ENCODE peak calls at places on chromosomes 5 and 9, in eight cellular contexts. M is AG09309; G is astrocyte of the spinal cord; P is CD8-positive, alpha-beta T cell; U is cardiac muscle cell; L is RWPE2; O is H9; R is tibial artery. J is an unnamed sample.

GRCh38 chr5:141605523-141606277 is 13.1 kb downstream of the DIAPH1 start:
- DNase-seq in O (no peak), U (no peak), L (no peak), P (peak; percentile 78), R (no peak), M (no peak), G (peak; percentile 38), J (peak; percentile 86)

GRCh38 chr9:74275872-74276508 is 221.1 kb upstream of the RORB start:
- DNase-seq in O (no peak), U (no peak), M (no peak), P (no peak), L (no peak), G (no peak), R (no peak), J (no peak)

GRCh38 chr9:106958955-106959657 is 96.1 kb downstream of the ZNF462 start:
- DNase-seq in R (no peak), M (no peak), O (no peak), L (no peak), U (no peak), G (peak; percentile 62), P (no peak), J (no peak)

GRCh38 chr9:87836951-87837715 is 45.5 kb upstream of the SPATA31E1 start:
- DNase-seq in U (no peak), O (no peak), L (no peak), G (no peak), P (no peak), R (no peak), M (no peak), J (no peak)

GRCh38 chr5:93899026-93899600 is 157.7 kb upstream of the POU5F2 start:
- DNase-seq in P (no peak), L (no peak), O (no peak), R (no peak), G (no peak), U (no peak), M (no peak), J (no peak)

GRCh38 chr5:55675119-55675518 is 37.0 kb downstream of the SLC38A9 start:
- DNase-seq in G (peak; percentile 35), M (no peak), U (no peak), L (no peak), P (no peak), R (no peak), O (no peak), J (no peak)

GRCh38 chr5:173602423-173602822 is 14.0 kb downstream of the BOD1 start:
- DNase-seq in R (no peak), O (no peak), G (peak; percentile 59), L (no peak), M (peak; percentile 57), U (no peak), P (no peak), J (no peak)

GRCh38 chr9:113548221-113549041 is 84.9 kb downstream of the RGS3 start:
- DNase-seq in G (peak; percentile 25), O (no peak), U (peak; percentile 82), M (no peak), L (peak; percentile 25), R (peak; percentile 89), P (no peak), J (no peak)

GRCh38 chr5:69265931-69266330 is 31.2 kb downstream of the CDK7 start:
- DNase-seq in O (peak; percentile 88), P (no peak), U (peak; percentile 49), M (no peak), R (no peak), L (no peak), G (no peak), J (no peak)

GRCh38 chr9:91642771-91643170 is 219.1 kb upstream of the NFIL3 start:
- DNase-seq in U (no peak), G (no peak), R (no peak), M (no peak), O (no peak), L (no peak), P (no peak), J (no peak)

GRCh38 chr9:133456409-133456808 is 3.4 kb upstream of the CACFD1 start:
- DNase-seq in U (no peak), R (no peak), L (no peak), O (no peak), G (no peak), M (no peak), P (no peak), J (no peak)
- TF ChIP-seq CTCF in U (no peak), R (no peak), L (no peak), O (peak; percentile 48), G (peak; percentile 20), M (no peak), P (no peak), J (no peak)

DNA sequence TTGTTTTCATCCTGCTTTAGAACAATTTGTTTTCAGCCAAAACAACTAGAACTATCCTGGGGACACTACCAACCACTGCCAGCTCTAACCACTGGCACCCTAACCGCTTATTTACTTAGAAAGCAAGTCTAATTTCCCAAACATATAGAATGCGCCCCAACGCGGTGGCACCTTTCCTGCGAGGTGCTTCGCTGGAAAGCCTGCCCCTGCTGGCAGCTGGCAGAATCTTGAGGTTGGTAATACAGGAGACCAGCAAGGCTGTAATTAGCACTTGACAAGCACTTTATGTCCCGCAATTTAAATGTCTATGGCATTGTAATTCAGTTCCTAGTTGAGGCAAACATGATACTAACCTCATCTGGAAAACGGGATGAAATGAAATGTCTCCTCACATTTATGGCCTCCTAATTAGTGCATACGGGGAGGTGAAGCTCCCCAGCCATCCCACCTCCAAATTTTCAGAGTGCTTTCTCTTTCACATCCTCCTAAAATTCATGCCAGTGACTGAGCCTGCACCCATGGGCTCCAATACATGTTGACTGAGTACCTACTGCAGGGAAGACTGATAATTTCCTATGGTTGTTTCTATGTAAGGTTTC is 30.4 kb downstream of the GABBR2 start:
- DNase-seq in L (no peak), U (peak; percentile 10), R (no peak), M (no peak), O (peak; percentile 69), G (no peak), P (no peak), J (no peak)
- TF ChIP-seq CTCF in L (peak; percentile 62), U (peak; percentile 76), R (no peak), M (peak; percentile 57), O (peak; percentile 86), G (peak; percentile 62), P (no peak), J (peak; percentile 53)

GRCh38 chr9:115138151-115138550 is 20.2 kb upstream of the TNC start:
- DNase-seq in O (no peak), P (no peak), L (no peak), M (no peak), R (no peak), G (no peak), U (no peak), J (no peak)
- TF ChIP-seq CTCF in O (no peak), P (no peak), L (no peak), M (no peak), R (no peak), G (no peak), U (no peak), J (no peak)

GRCh38 chr9:105479846-105480245 is 32.0 kb downstream of the FSD1L start:
- DNase-seq in O (no peak), G (no peak), P (no peak), L (no peak), U (no peak), R (no peak), M (no peak), J (no peak)

GRCh38 chr9:105473221-105473620 is 25.4 kb downstream of the FSD1L start:
- DNase-seq in R (no peak), U (no peak), O (no peak), L (no peak), G (no peak), P (no peak), M (no peak), J (no peak)

GRCh38 chr9:105475302-105475701 is 27.5 kb downstream of the FSD1L start:
- DNase-seq in R (no peak), G (peak; percentile 52), M (no peak), U (peak; percentile 52), L (no peak), P (no peak), O (no peak), J (no peak)
- TF ChIP-seq CTCF in R (no peak), G (peak; percentile 59), M (peak; percentile 43), U (peak; percentile 47), L (peak; percentile 38), P (no peak), O (peak; percentile 64), J (no peak)